ENCODE peak calls at places on chromosomes 4 and X, in five cellular contexts. U, C, J, L and R are unnamed samples.

GRCh38 chr4:99863-100262 is 24.4 kb upstream of the ZNF718 start:
- DNase-seq in U (no peak), C (no peak), J (no peak), L (no peak), R (no peak)

GRCh38 chr4:151712777-151713176 is 48.0 kb downstream of the GATB start:
- DNase-seq in U (no peak), C (no peak), J (no peak), L (no peak), R (no peak)

GRCh38 chr4:6318206-6318605 is 48.6 kb downstream of the WFS1 start:
- DNase-seq in U (no peak), C (no peak), J (no peak), L (no peak), R (no peak)

GRCh38 chrX:32195611-32196010 is 1015.7 kb downstream of the DMD start:
- DNase-seq in U (no peak), C (no peak), J (no peak), L (no peak), R (no peak)

GRCh38 chrX:155896512-155896911 is 15.4 kb downstream of the VAMP7 start:
- DNase-seq in U (no peak), C (no peak), J (no peak), L (no peak), R (no peak)

GRCh38 chr4:140839888-140840790 is 84.0 kb upstream of the TBC1D9 start:
- DNase-seq in U (no peak), C (no peak), J (peak; percentile 7), L (no peak), R (no peak)

GRCh38 chr4:107579099-107579498 is 140.9 kb downstream of the PAPSS1 start:
- DNase-seq in U (no peak), C (no peak), J (no peak), L (no peak), R (no peak)

GRCh38 chr4:151263455-151263854 is 13.5 kb upstream of the PRSS48 start:
- DNase-seq in U (no peak), C (no peak), J (no peak), L (no peak), R (no peak)

GRCh38 chr4:59646082-59646481 is 1554.0 kb upstream of the ADGRL3 start:
- DNase-seq in U (no peak), C (no peak), J (no peak), L (no peak), R (no peak)

GRCh38 chr4:155608231-155608885 is 58.3 kb upstream of the GUCY1A1 start:
- DNase-seq in U (no peak), C (no peak), J (no peak), L (no peak), R (no peak)

GRCh38 chrX:17559728-17560379 is 177.4 kb upstream of the SCML1 start:
- DNase-seq in U (no peak), C (no peak), J (peak; percentile 41), L (no peak), R (no peak)

GRCh38 chr4:1074077-1074476 is 39.3 kb downstream of the RNF212 start:
- DNase-seq in U (no peak), C (no peak), J (no peak), L (no peak), R (no peak)

GRCh38 chr4:102612824-102613366 is 111.7 kb downstream of the NFKB1 start:
- DNase-seq in U (no peak), C (no peak), J (no peak), L (no peak), R (no peak)

GRCh38 chr4:173417833-173418232 is 18.9 kb upstream of the SCRG1 start:
- DNase-seq in U (no peak), C (no peak), J (no peak), L (no peak), R (no peak)

GRCh38 chr4:140790171-140790570 is 34.0 kb upstream of the TBC1D9 start:
- DNase-seq in U (no peak), C (no peak), J (no peak), L (no peak), R (no peak)

GRCh38 chr4:66059131-66059530 is 388.8 kb upstream of the EPHA5 start:
- DNase-seq in U (no peak), C (no peak), J (no peak), L (no peak), R (no peak)

GRCh38 chr4:22720091-22720490 is 27.4 kb downstream of the GBA3 start:
- DNase-seq in U (no peak), C (no peak), J (peak; percentile 73), L (no peak), R (no peak)

GRCh38 chr4:123232439-123232838 is 164.2 kb upstream of the SPRY1 start:
- DNase-seq in U (no peak), C (no peak), J (peak; percentile 59), L (no peak), R (no peak)

GRCh38 chrX:132480581-132481203 is 8.1 kb downstream of the MBNL3 start:
- DNase-seq in U (no peak), C (peak; percentile 74), J (peak; percentile 85), L (no peak), R (peak; percentile 67)

GRCh38 chr4:740011-740410 is 34.4 kb downstream of the PCGF3 start:
- DNase-seq in U (no peak), C (no peak), J (no peak), L (no peak), R (no peak)

GRCh38 chrX:17579021-17579420 is 158.3 kb upstream of the SCML1 start:
- DNase-seq in U (no peak), C (no peak), J (no peak), L (no peak), R (no peak)

GRCh38 chrX:107825698-107826285 is at the start of gene MID2:
- DNase-seq in U (peak; percentile 23), C (peak; percentile 80), J (peak; percentile 58), L (peak; percentile 25), R (peak; percentile 75)

GRCh38 chr4:73573794-73574528 is 46.3 kb downstream of the RASSF6 start:
- DNase-seq in U (no peak), C (no peak), J (peak; percentile 83), L (peak; percentile 15), R (peak; percentile 60)

GRCh38 chr4:158871050-158871724 is 102.4 kb downstream of the FNIP2 start:
- DNase-seq in U (no peak), C (no peak), J (no peak), L (no peak), R (no peak)
- H3K27ac ChIP-seq in U (no peak overlapping the region), C (peak overlapping the region; percentile 51), J (no peak overlapping the region), L (peak overlapping the region; percentile 4), R (no peak overlapping the region)

GRCh38 chr4:186018261-186018660 is 50.7 kb upstream of the TLR3 start:
- DNase-seq in U (no peak), C (no peak), J (no peak), L (no peak), R (no peak)

GRCh38 chr4:186020106-186020792 is 48.7 kb upstream of the TLR3 start:
- DNase-seq in U (no peak), C (no peak), J (no peak), L (no peak), R (no peak)

GRCh38 chr4:186019264-186019663 is 49.7 kb upstream of the TLR3 start:
- DNase-seq in U (no peak), C (no peak), J (no peak), L (no peak), R (no peak)

GRCh38 chr4:186017801-186018200 is 51.2 kb upstream of the TLR3 start:
- DNase-seq in U (no peak), C (no peak), J (no peak), L (no peak), R (no peak)

GRCh38 chr4:186018756-186019155 is 50.2 kb upstream of the TLR3 start:
- DNase-seq in U (no peak), C (no peak), J (no peak), L (no peak), R (no peak)
- H3K9me3 ChIP-seq in U (no peaks in the 10 kb centered on the region), C (no peaks in the 10 kb centered on the region), J (peaks cover 6% of the 10 kb centered on the region), L (no peaks in the 10 kb centered on the region), R (no peaks in the 10 kb centered on the region)

GRCh38 chr4:103948244-103949018 is 228.6 kb upstream of the TACR3 start:
- DNase-seq in U (no peak), C (no peak), J (no peak), L (no peak), R (no peak)
- H3K27ac ChIP-seq in U (no peak overlapping the region), C (no peak overlapping the region), J (no peak overlapping the region), L (no peak overlapping the region), R (no peak overlapping the region)

DNA sequence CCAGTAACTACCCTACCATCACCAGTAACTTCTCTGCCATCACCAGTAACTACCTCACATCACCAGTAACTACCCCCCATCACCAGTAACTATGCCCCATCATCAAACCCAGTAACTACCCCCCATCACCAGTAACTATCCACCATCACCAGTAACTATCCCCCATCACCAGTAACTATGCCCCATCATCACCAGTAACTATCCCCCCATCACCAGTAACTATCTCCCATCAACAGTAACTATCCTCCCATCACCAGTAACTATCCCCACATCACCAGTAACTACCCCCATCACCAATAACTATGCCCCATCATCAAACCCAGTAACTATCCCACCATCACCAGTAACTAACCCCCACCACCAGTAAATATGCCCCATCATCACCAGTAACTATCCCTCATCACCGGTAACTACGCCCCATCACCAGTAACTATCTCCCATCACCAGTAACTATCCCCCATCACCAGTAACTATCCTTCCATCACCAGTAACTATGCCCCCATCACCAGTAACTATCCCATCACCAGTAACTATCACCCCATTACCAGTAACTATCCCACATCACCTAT is 3.0 kb downstream of the ASMTL start:
- DNase-seq in U (no peak), C (no peak), J (no peak), L (no peak), R (no peak)
- H3K9me3 ChIP-seq in U (no peaks in the 10 kb centered on the region), C (no peaks in the 10 kb centered on the region), J (no peaks in the 10 kb centered on the region), L (no peaks in the 10 kb centered on the region), R (no peaks in the 10 kb centered on the region)

GRCh38 chrX:154731203-154731602 is 19.7 kb downstream of the GAB3 start:
- DNase-seq in U (no peak), C (no peak), J (no peak), L (no peak), R (no peak)

GRCh38 chrX:154731881-154732280 is 19.0 kb downstream of the GAB3 start:
- DNase-seq in U (no peak), C (no peak), J (peak; percentile 62), L (no peak), R (no peak)

GRCh38 chrX:154729439-154729838 is 21.4 kb downstream of the GAB3 start:
- DNase-seq in U (no peak), C (no peak), J (peak; percentile 34), L (no peak), R (no peak)

GRCh38 chrX:154728791-154729190 is 22.1 kb downstream of the GAB3 start:
- DNase-seq in U (no peak), C (no peak), J (no peak), L (no peak), R (no peak)

DNA sequence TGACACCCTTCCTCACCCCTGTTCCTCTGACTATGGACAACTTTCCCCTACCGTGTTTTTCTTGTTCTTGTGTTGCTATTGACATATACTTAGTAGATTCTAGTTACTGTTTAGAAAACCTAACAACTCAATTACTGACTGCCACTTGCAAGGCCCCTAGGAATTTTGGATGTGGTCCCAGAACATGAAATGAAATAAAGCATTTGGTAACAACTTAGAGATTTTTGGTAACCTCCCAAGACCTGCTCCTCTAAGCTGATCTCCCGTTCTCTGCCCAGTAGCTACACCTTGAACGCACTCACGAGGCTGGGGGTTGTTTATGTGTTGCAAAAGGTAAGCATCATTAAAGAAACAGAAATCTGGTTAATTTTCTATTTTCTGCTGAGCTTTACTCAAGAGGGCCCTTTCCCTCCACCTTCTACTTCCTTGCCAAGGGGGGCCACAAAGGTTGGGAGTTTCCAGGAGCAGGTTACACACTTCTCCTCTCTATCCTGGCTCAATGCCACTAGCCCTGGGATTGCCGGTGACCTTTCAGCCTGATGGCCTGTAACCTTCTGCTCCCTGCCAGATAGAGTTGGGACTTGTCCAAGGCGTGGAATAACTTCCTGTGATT is 20.5 kb downstream of the GAB3 start:
- DNase-seq in U (peak; percentile 35), C (no peak), J (peak; percentile 65), L (no peak), R (no peak)
- H3K27ac ChIP-seq in U (peak overlapping the region; percentile 76), C (peak overlapping the region; percentile 80), J (no peak overlapping the region), L (peak overlapping the region; percentile 83), R (no peak overlapping the region)